ENCODE peak calls at places on chromosomes 4 and X, in nine cellular contexts. One of them, this sample, is unnamed.

GRCh38 chr4:55609393-55609821 is 17.4 kb upstream of the PDCL2 start:
- DNase-seq in CD4-positive, alpha-beta T cell: no peak
- DNase-seq in MG63: peak; percentile 54
- DNase-seq in kidney: no peak
- DNase-seq in T-helper 17 cell: no peak
- DNase-seq in DND-41: peak; percentile 12
- DNase-seq in tibial artery: no peak
- DNase-seq in Peyer's patch: no peak
- DNase-seq in heart right ventricle: no peak
- DNase-seq in this sample: peak; percentile 34

GRCh38 chrX:350148-350533 is 31.5 kb upstream of the GTPBP6 start:
- DNase-seq in MG63: no peak
- DNase-seq in DND-41: no peak
- DNase-seq in kidney: peak; percentile 33
- DNase-seq in Peyer's patch: no peak
- DNase-seq in CD4-positive, alpha-beta T cell: no peak
- DNase-seq in tibial artery: no peak
- DNase-seq in heart right ventricle: no peak
- DNase-seq in T-helper 17 cell: no peak
- DNase-seq in this sample: no peak

GRCh38 chr4:108303488-108304177 is 134.9 kb upstream of the LEF1 start:
- DNase-seq in CD4-positive, alpha-beta T cell: no peak
- DNase-seq in T-helper 17 cell: no peak
- DNase-seq in kidney: no peak
- DNase-seq in DND-41: no peak
- DNase-seq in heart right ventricle: no peak
- DNase-seq in MG63: no peak
- DNase-seq in Peyer's patch: no peak
- DNase-seq in tibial artery: no peak
- DNase-seq in this sample: no peak

GRCh38 chrX:149470960-149471359 is 34.1 kb downstream of the IDS start:
- DNase-seq in T-helper 17 cell: peak; percentile 42
- DNase-seq in kidney: peak; percentile 89
- DNase-seq in tibial artery: peak; percentile 86
- DNase-seq in heart right ventricle: peak; percentile 81
- DNase-seq in CD4-positive, alpha-beta T cell: peak; percentile 31
- DNase-seq in DND-41: peak; percentile 70
- DNase-seq in MG63: peak; percentile 55
- DNase-seq in Peyer's patch: peak; percentile 80
- DNase-seq in this sample: peak; percentile 78

GRCh38 chr4:81913427-81913878 is 441.7 kb upstream of the RASGEF1B start:
- DNase-seq in DND-41: peak; percentile 72
- DNase-seq in MG63: peak; percentile 12
- DNase-seq in heart right ventricle: no peak
- DNase-seq in tibial artery: no peak
- DNase-seq in T-helper 17 cell: peak; percentile 9
- DNase-seq in kidney: peak; percentile 76
- DNase-seq in Peyer's patch: peak; percentile 76
- DNase-seq in CD4-positive, alpha-beta T cell: peak; percentile 29
- DNase-seq in this sample: no peak

GRCh38 chrX:119150163-119151135 is 22.8 kb upstream of the KIAA1210 start:
- DNase-seq in tibial artery: no peak
- DNase-seq in T-helper 17 cell: no peak
- DNase-seq in Peyer's patch: no peak
- DNase-seq in heart right ventricle: peak; percentile 9
- DNase-seq in DND-41: no peak
- DNase-seq in kidney: peak; percentile 62
- DNase-seq in MG63: no peak
- DNase-seq in CD4-positive, alpha-beta T cell: no peak
- DNase-seq in this sample: peak; percentile 34

GRCh38 chr4:145340071-145340695 is 141.5 kb upstream of the SMAD1 start:
- DNase-seq in CD4-positive, alpha-beta T cell: no peak
- DNase-seq in kidney: no peak
- DNase-seq in T-helper 17 cell: no peak
- DNase-seq in Peyer's patch: no peak
- DNase-seq in MG63: no peak
- DNase-seq in tibial artery: no peak
- DNase-seq in heart right ventricle: no peak
- DNase-seq in DND-41: no peak
- DNase-seq in this sample: no peak

GRCh38 chrX:36908801-36909403 is 99.3 kb upstream of the FAM47C start:
- DNase-seq in CD4-positive, alpha-beta T cell: no peak
- DNase-seq in T-helper 17 cell: no peak
- DNase-seq in kidney: no peak
- DNase-seq in DND-41: no peak
- DNase-seq in heart right ventricle: no peak
- DNase-seq in MG63: no peak
- DNase-seq in Peyer's patch: no peak
- DNase-seq in tibial artery: no peak
- DNase-seq in this sample: no peak

GRCh38 chr4:183407128-183407585 is 37.3 kb upstream of the CDKN2AIP start:
- DNase-seq in DND-41: peak; percentile 89
- DNase-seq in heart right ventricle: peak; percentile 90
- DNase-seq in tibial artery: peak; percentile 84
- DNase-seq in T-helper 17 cell: peak; percentile 82
- DNase-seq in Peyer's patch: peak; percentile 94
- DNase-seq in MG63: peak; percentile 68
- DNase-seq in CD4-positive, alpha-beta T cell: peak; percentile 82
- DNase-seq in kidney: peak; percentile 94
- DNase-seq in this sample: peak; percentile 88

GRCh38 chrX:103329991-103330390 is at the start of gene TCEAL7:
- DNase-seq in MG63: no peak
- DNase-seq in DND-41: no peak
- DNase-seq in kidney: no peak
- DNase-seq in Peyer's patch: no peak
- DNase-seq in heart right ventricle: peak; percentile 6
- DNase-seq in CD4-positive, alpha-beta T cell: no peak
- DNase-seq in T-helper 17 cell: no peak
- DNase-seq in tibial artery: peak; percentile 64
- DNase-seq in this sample: no peak

GRCh38 chr4:97496298-97496873 is 646.9 kb downstream of the STPG2 start:
- DNase-seq in T-helper 17 cell: no peak
- DNase-seq in Peyer's patch: no peak
- DNase-seq in MG63: no peak
- DNase-seq in kidney: no peak
- DNase-seq in tibial artery: no peak
- DNase-seq in heart right ventricle: no peak
- DNase-seq in DND-41: no peak
- DNase-seq in CD4-positive, alpha-beta T cell: no peak
- DNase-seq in this sample: no peak

GRCh38 chr4:40525811-40526598 is 103.7 kb downstream of the RBM47 start:
- DNase-seq in T-helper 17 cell: no peak
- DNase-seq in CD4-positive, alpha-beta T cell: no peak
- DNase-seq in heart right ventricle: no peak
- DNase-seq in Peyer's patch: no peak
- DNase-seq in MG63: peak; percentile 66
- DNase-seq in tibial artery: peak; percentile 74
- DNase-seq in DND-41: no peak
- DNase-seq in kidney: no peak
- DNase-seq in this sample: no peak

GRCh38 chr4:84403656-84404055 is 95.4 kb downstream of the NKX6-1 start:
- DNase-seq in kidney: no peak
- DNase-seq in CD4-positive, alpha-beta T cell: no peak
- DNase-seq in heart right ventricle: no peak
- DNase-seq in T-helper 17 cell: no peak
- DNase-seq in DND-41: no peak
- DNase-seq in Peyer's patch: no peak
- DNase-seq in MG63: no peak
- DNase-seq in tibial artery: no peak
- DNase-seq in this sample: no peak

GRCh38 chrX:99795495-99795894 is 614.6 kb downstream of the PCDH19 start:
- DNase-seq in kidney: no peak
- DNase-seq in Peyer's patch: no peak
- DNase-seq in CD4-positive, alpha-beta T cell: no peak
- DNase-seq in MG63: no peak
- DNase-seq in heart right ventricle: no peak
- DNase-seq in tibial artery: no peak
- DNase-seq in DND-41: no peak
- DNase-seq in T-helper 17 cell: no peak
- DNase-seq in this sample: no peak
- H3K9me3 ChIP-seq in kidney: no peaks in the 10 kb centered on the region
- H3K9me3 ChIP-seq in Peyer's patch: no peaks in the 10 kb centered on the region
- H3K9me3 ChIP-seq in CD4-positive, alpha-beta T cell: no peaks in the 10 kb centered on the region
- H3K9me3 ChIP-seq in MG63: no peaks in the 10 kb centered on the region
- H3K9me3 ChIP-seq in heart right ventricle: no peaks in the 10 kb centered on the region
- H3K9me3 ChIP-seq in tibial artery: peaks cover 13% of the 10 kb centered on the region
- H3K9me3 ChIP-seq in DND-41: peaks cover 10% of the 10 kb centered on the region
- H3K9me3 ChIP-seq in T-helper 17 cell: no peaks in the 10 kb centered on the region
- H3K9me3 ChIP-seq in this sample: no peaks in the 10 kb centered on the region

GRCh38 chr4:109469915-109470314 is 36.3 kb downstream of the SEC24B start:
- DNase-seq in T-helper 17 cell: no peak
- DNase-seq in DND-41: no peak
- DNase-seq in heart right ventricle: no peak
- DNase-seq in kidney: no peak
- DNase-seq in Peyer's patch: no peak
- DNase-seq in MG63: no peak
- DNase-seq in CD4-positive, alpha-beta T cell: no peak
- DNase-seq in tibial artery: no peak
- DNase-seq in this sample: no peak

GRCh38 chr4:109472343-109472761 is 38.7 kb downstream of the SEC24B start:
- DNase-seq in tibial artery: no peak
- DNase-seq in DND-41: no peak
- DNase-seq in Peyer's patch: no peak
- DNase-seq in heart right ventricle: no peak
- DNase-seq in CD4-positive, alpha-beta T cell: no peak
- DNase-seq in MG63: no peak
- DNase-seq in T-helper 17 cell: no peak
- DNase-seq in kidney: no peak
- DNase-seq in this sample: no peak

DNA sequence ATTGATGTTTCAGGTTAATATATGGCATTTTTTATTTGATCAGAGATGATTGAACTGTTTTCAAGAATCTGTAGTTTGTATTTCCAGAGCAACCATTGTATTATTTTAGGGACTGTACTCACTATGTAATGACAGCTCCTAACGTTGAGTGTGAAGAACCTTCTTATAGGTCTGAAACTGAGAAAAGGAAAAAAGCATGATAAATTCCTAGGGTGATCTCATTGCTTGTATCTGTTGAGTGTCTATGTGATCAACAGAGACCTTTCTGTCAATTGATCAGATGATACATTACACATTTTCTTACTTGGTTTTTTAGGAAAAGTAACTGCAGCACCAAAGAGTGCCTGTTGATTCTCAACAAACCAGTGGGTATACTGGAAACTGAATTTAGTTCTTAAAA is 40.2 kb downstream of the SEC24B start:
- DNase-seq in tibial artery: no peak
- DNase-seq in kidney: no peak
- DNase-seq in CD4-positive, alpha-beta T cell: no peak
- DNase-seq in DND-41: no peak
- DNase-seq in MG63: no peak
- DNase-seq in Peyer's patch: no peak
- DNase-seq in heart right ventricle: no peak
- DNase-seq in T-helper 17 cell: no peak
- DNase-seq in this sample: no peak
- H3K9me3 ChIP-seq in tibial artery: no peaks in the 10 kb centered on the region
- H3K9me3 ChIP-seq in kidney: no peaks in the 10 kb centered on the region
- H3K9me3 ChIP-seq in CD4-positive, alpha-beta T cell: no peaks in the 10 kb centered on the region
- H3K9me3 ChIP-seq in DND-41: no peaks in the 10 kb centered on the region
- H3K9me3 ChIP-seq in MG63: no peaks in the 10 kb centered on the region
- H3K9me3 ChIP-seq in Peyer's patch: no peaks in the 10 kb centered on the region
- H3K9me3 ChIP-seq in heart right ventricle: no peaks in the 10 kb centered on the region
- H3K9me3 ChIP-seq in T-helper 17 cell: no peaks in the 10 kb centered on the region
- H3K9me3 ChIP-seq in this sample: no peaks in the 10 kb centered on the region

GRCh38 chr4:53613428-53613827 is 22.1 kb upstream of the LNX1 start:
- DNase-seq in kidney: no peak
- DNase-seq in CD4-positive, alpha-beta T cell: no peak
- DNase-seq in tibial artery: no peak
- DNase-seq in DND-41: no peak
- DNase-seq in heart right ventricle: no peak
- DNase-seq in T-helper 17 cell: no peak
- DNase-seq in Peyer's patch: no peak
- DNase-seq in MG63: no peak
- DNase-seq in this sample: no peak

GRCh38 chr4:53602390-53602789 is 11.1 kb upstream of the LNX1 start:
- DNase-seq in DND-41: no peak
- DNase-seq in Peyer's patch: no peak
- DNase-seq in T-helper 17 cell: no peak
- DNase-seq in kidney: no peak
- DNase-seq in MG63: no peak
- DNase-seq in heart right ventricle: no peak
- DNase-seq in CD4-positive, alpha-beta T cell: no peak
- DNase-seq in tibial artery: no peak
- DNase-seq in this sample: no peak

GRCh38 chr4:53605783-53606182 is 14.5 kb upstream of the LNX1 start:
- DNase-seq in heart right ventricle: no peak
- DNase-seq in MG63: no peak
- DNase-seq in tibial artery: no peak
- DNase-seq in T-helper 17 cell: no peak
- DNase-seq in Peyer's patch: no peak
- DNase-seq in CD4-positive, alpha-beta T cell: no peak
- DNase-seq in kidney: no peak
- DNase-seq in DND-41: no peak
- DNase-seq in this sample: no peak

GRCh38 chr4:53608649-53609048 is 17.4 kb upstream of the LNX1 start:
- DNase-seq in T-helper 17 cell: no peak
- DNase-seq in tibial artery: no peak
- DNase-seq in Peyer's patch: no peak
- DNase-seq in DND-41: no peak
- DNase-seq in kidney: no peak
- DNase-seq in CD4-positive, alpha-beta T cell: no peak
- DNase-seq in MG63: no peak
- DNase-seq in heart right ventricle: no peak
- DNase-seq in this sample: no peak

DNA sequence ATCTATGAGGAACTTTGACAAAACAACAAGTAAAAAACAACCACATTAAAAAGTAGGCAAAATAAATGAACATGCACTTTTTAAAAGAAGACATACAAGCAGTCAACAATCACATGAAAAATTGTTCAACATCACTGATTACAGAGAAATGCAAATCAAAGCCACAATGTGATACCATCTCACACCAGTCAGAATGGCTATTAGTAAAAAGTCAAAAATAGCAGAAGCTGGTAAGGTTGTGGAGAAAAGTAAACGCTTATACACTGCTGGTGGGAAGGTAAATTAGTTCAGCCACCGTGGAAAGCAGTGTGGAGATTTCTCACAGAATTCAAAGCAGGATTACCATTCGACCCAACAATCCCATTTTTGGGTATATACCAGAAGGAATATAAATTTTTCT is 17.0 kb upstream of the LNX1 start:
- DNase-seq in MG63: no peak
- DNase-seq in Peyer's patch: no peak
- DNase-seq in tibial artery: no peak
- DNase-seq in T-helper 17 cell: no peak
- DNase-seq in kidney: no peak
- DNase-seq in DND-41: no peak
- DNase-seq in heart right ventricle: no peak
- DNase-seq in CD4-positive, alpha-beta T cell: no peak
- DNase-seq in this sample: no peak
- H3K9me3 ChIP-seq in MG63: peaks cover 7% of the 10 kb centered on the region
- H3K9me3 ChIP-seq in Peyer's patch: peaks cover 3% of the 10 kb centered on the region
- H3K9me3 ChIP-seq in tibial artery: no peaks in the 10 kb centered on the region
- H3K9me3 ChIP-seq in T-helper 17 cell: no peaks in the 10 kb centered on the region
- H3K9me3 ChIP-seq in kidney: no peaks in the 10 kb centered on the region
- H3K9me3 ChIP-seq in DND-41: no peaks in the 10 kb centered on the region
- H3K9me3 ChIP-seq in heart right ventricle: peaks cover 2% of the 10 kb centered on the region
- H3K9me3 ChIP-seq in CD4-positive, alpha-beta T cell: no peaks in the 10 kb centered on the region
- H3K9me3 ChIP-seq in this sample: no peaks in the 10 kb centered on the region

DNA sequence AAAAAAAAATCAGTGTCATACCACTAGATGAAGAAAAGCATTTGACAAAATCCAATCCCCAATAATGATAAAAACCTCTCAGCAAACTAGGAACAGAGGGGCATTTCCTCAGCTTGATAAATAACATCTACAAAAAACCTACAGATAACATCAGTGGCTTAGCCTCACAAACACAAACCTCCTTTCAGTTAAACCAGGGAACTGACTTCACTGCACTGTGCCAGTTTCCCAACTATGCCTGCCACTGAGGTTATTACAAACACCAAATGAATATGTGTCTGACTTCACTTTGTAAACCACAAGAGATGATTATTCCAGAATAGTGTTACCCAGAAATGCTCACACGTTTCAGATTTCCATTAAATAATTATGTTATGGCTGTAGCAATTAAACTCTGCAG is 15.3 kb downstream of the MTMR8 start:
- DNase-seq in DND-41: peak; percentile 22
- DNase-seq in CD4-positive, alpha-beta T cell: no peak
- DNase-seq in heart right ventricle: no peak
- DNase-seq in Peyer's patch: no peak
- DNase-seq in tibial artery: no peak
- DNase-seq in T-helper 17 cell: no peak
- DNase-seq in kidney: no peak
- DNase-seq in MG63: no peak
- DNase-seq in this sample: no peak
- H3K9me3 ChIP-seq in DND-41: peaks cover 17% of the 10 kb centered on the region
- H3K9me3 ChIP-seq in CD4-positive, alpha-beta T cell: peaks cover 22% of the 10 kb centered on the region
- H3K9me3 ChIP-seq in heart right ventricle: no peaks in the 10 kb centered on the region
- H3K9me3 ChIP-seq in Peyer's patch: peaks cover 17% of the 10 kb centered on the region
- H3K9me3 ChIP-seq in tibial artery: peaks cover 54% of the 10 kb centered on the region
- H3K9me3 ChIP-seq in T-helper 17 cell: peaks cover 2% of the 10 kb centered on the region
- H3K9me3 ChIP-seq in kidney: no peaks in the 10 kb centered on the region
- H3K9me3 ChIP-seq in MG63: no peaks in the 10 kb centered on the region
- H3K9me3 ChIP-seq in this sample: no peaks in the 10 kb centered on the region